ENCODE peak calls at places on chromosomes 1 and 21, in five cellular contexts. I, B, A, H and T are unnamed samples.

GRCh38 chr1:183911285-183911684 is 106.4 kb downstream of the RGL1 start:
- DNase-seq in I (no peak), B (no peak), A (no peak), H (no peak), T (no peak)

GRCh38 chr1:38092256-38092655 is 45.7 kb upstream of the POU3F1 start:
- DNase-seq in I (no peak), B (no peak), A (no peak), H (no peak), T (no peak)

GRCh38 chr1:234683856-234684632 is 74.1 kb upstream of the IRF2BP2 start:
- DNase-seq in I (peak; percentile 60), B (peak; percentile 63), A (no peak), H (peak; percentile 60), T (peak; percentile 71)

GRCh38 chr1:193706763-193707162 is 520.4 kb upstream of the B3GALT2 start:
- DNase-seq in I (no peak), B (no peak), A (no peak), H (no peak), T (no peak)

GRCh38 chr1:2279210-2279639 is 51.1 kb downstream of the SKI start:
- DNase-seq in I (peak; percentile 74), B (peak; percentile 70), A (no peak), H (peak; percentile 48), T (no peak)

GRCh38 chr1:160558679-160559078 is 20.6 kb downstream of the CD84 start:
- DNase-seq in I (no peak), B (no peak), A (no peak), H (no peak), T (no peak)

GRCh38 chr1:50665413-50665812 is 242.2 kb upstream of the DMRTA2 start:
- DNase-seq in I (no peak), B (no peak), A (no peak), H (no peak), T (no peak)

GRCh38 chr21:36385909-36386642 is 884 bp downstream of the CHAF1B start:
- DNase-seq in I (no peak), B (no peak), A (no peak), H (no peak), T (no peak)

GRCh38 chr1:200364121-200364759 is 45.6 kb downstream of the ZNF281 start:
- DNase-seq in I (no peak), B (no peak), A (no peak), H (no peak), T (no peak)

GRCh38 chr1:223074901-223075300 is 68.1 kb downstream of the TLR5 start:
- DNase-seq in I (no peak), B (no peak), A (no peak), H (no peak), T (no peak)

GRCh38 chr1:157377216-157377821 is 175.0 kb downstream of the FCRL5 start:
- DNase-seq in I (no peak), B (no peak), A (no peak), H (peak; percentile 56), T (no peak)

GRCh38 chr1:53123462-53124129 is 18.8 kb downstream of the SLC1A7 start:
- DNase-seq in I (peak; percentile 69), B (peak; percentile 80), A (no peak), H (no peak), T (no peak)

GRCh38 chr1:165928075-165928731 is 100.8 kb downstream of the UCK2 start:
- DNase-seq in I (no peak), B (no peak), A (peak; percentile 17), H (peak; percentile 43), T (no peak)

GRCh38 chr1:212665241-212666115 is 34.2 kb downstream of the BATF3 start:
- DNase-seq in I (peak; percentile 83), B (peak; percentile 80), A (peak; percentile 64), H (peak; percentile 82), T (peak; percentile 90)

GRCh38 chr1:15966081-15966955 is 9.6 kb downstream of the ZBTB17 start:
- DNase-seq in I (no peak), B (peak; percentile 42), A (peak; percentile 21), H (no peak), T (no peak)

GRCh38 chr1:236058141-236058626 is 6.7 kb downstream of the NID1 start:
- DNase-seq in I (no peak), B (no peak), A (no peak), H (no peak), T (no peak)

GRCh38 chr21:38914531-38915385 is 109.0 kb downstream of the ETS2 start:
- DNase-seq in I (no peak), B (no peak), A (no peak), H (no peak), T (no peak)

GRCh38 chr1:214453109-214453722 is 98.2 kb downstream of the PTPN14 start:
- DNase-seq in I (no peak), B (no peak), A (no peak), H (no peak), T (no peak)

GRCh38 chr1:202750761-202751160 is 40.5 kb upstream of the SYT2 start:
- DNase-seq in I (no peak), B (no peak), A (no peak), H (no peak), T (no peak)

GRCh38 chr1:237864338-237865244 is 26.1 kb downstream of the ZP4 start:
- DNase-seq in I (peak; percentile 78), B (peak; percentile 50), A (no peak), H (peak; percentile 67), T (peak; percentile 74)

GRCh38 chr1:56494306-56494705 is 85.1 kb downstream of the PLPP3 start:
- DNase-seq in I (no peak), B (no peak), A (no peak), H (no peak), T (no peak)

GRCh38 chr1:154998818-154999650 is 3.6 kb upstream of the ZBTB7B start:
- DNase-seq in I (peak; percentile 72), B (peak; percentile 76), A (peak; percentile 52), H (peak; percentile 79), T (no peak)

GRCh38 chr1:155000725-155001437 is 1.7 kb upstream of the ZBTB7B start:
- DNase-seq in I (peak; percentile 89), B (peak; percentile 91), A (peak; percentile 73), H (peak; percentile 98), T (peak; percentile 100)

GRCh38 chr1:155001438-155001687 is 1.2 kb upstream of the ZBTB7B start:
- DNase-seq in I (no peak), B (no peak), A (no peak), H (no peak), T (no peak)

GRCh38 chr1:154999651-155000474 is 2.7 kb upstream of the ZBTB7B start:
- DNase-seq in I (no peak), B (no peak), A (peak; percentile 21), H (peak; percentile 66), T (no peak)

GRCh38 chr1:155000475-155000724 is 2.2 kb upstream of the ZBTB7B start:
- DNase-seq in I (no peak), B (no peak), A (no peak), H (peak; percentile 63), T (peak; percentile 73)
- H3K4me3 ChIP-seq in I (peak overlapping the region; percentile 95), B (peak overlapping the region; percentile 78), A (peak overlapping the region; percentile 95), H (peak overlapping the region; percentile 83), T (peak overlapping the region; percentile 87)

GRCh38 chr1:39187276-39188046 is 17.0 kb upstream of the MACF1 start:
- DNase-seq in I (no peak), B (no peak), A (no peak), H (no peak), T (no peak)

GRCh38 chr1:39194398-39195051 is 10.0 kb upstream of the MACF1 start:
- DNase-seq in I (no peak), B (no peak), A (no peak), H (no peak), T (no peak)

GRCh38 chr1:39184354-39184818 is 20.1 kb upstream of the MACF1 start:
- DNase-seq in I (no peak), B (no peak), A (no peak), H (no peak), T (no peak)

GRCh38 chr1:39190096-39190495 is 14.4 kb upstream of the MACF1 start:
- DNase-seq in I (no peak), B (no peak), A (no peak), H (no peak), T (no peak)

GRCh38 chr1:39189592-39190041 is 14.9 kb upstream of the MACF1 start:
- DNase-seq in I (no peak), B (no peak), A (no peak), H (no peak), T (no peak)
- H3K27ac ChIP-seq in I (no peak overlapping the region), B (peak overlapping the region; percentile 19), A (no peak overlapping the region), H (no peak overlapping the region), T (no peak overlapping the region)

GRCh38 chr1:111658622-111659021 is 39.0 kb downstream of the RAP1A start:
- DNase-seq in I (no peak), B (no peak), A (no peak), H (no peak), T (no peak)

GRCh38 chr1:111665527-111665926 is 45.9 kb downstream of the RAP1A start:
- DNase-seq in I (no peak), B (no peak), A (no peak), H (no peak), T (no peak)

GRCh38 chr1:111654839-111655238 is 35.2 kb downstream of the RAP1A start:
- DNase-seq in I (no peak), B (no peak), A (no peak), H (no peak), T (no peak)

GRCh38 chr1:111656093-111657017 is 36.8 kb downstream of the RAP1A start:
- DNase-seq in I (no peak), B (no peak), A (peak; percentile 13), H (peak; percentile 41), T (no peak)

DNA sequence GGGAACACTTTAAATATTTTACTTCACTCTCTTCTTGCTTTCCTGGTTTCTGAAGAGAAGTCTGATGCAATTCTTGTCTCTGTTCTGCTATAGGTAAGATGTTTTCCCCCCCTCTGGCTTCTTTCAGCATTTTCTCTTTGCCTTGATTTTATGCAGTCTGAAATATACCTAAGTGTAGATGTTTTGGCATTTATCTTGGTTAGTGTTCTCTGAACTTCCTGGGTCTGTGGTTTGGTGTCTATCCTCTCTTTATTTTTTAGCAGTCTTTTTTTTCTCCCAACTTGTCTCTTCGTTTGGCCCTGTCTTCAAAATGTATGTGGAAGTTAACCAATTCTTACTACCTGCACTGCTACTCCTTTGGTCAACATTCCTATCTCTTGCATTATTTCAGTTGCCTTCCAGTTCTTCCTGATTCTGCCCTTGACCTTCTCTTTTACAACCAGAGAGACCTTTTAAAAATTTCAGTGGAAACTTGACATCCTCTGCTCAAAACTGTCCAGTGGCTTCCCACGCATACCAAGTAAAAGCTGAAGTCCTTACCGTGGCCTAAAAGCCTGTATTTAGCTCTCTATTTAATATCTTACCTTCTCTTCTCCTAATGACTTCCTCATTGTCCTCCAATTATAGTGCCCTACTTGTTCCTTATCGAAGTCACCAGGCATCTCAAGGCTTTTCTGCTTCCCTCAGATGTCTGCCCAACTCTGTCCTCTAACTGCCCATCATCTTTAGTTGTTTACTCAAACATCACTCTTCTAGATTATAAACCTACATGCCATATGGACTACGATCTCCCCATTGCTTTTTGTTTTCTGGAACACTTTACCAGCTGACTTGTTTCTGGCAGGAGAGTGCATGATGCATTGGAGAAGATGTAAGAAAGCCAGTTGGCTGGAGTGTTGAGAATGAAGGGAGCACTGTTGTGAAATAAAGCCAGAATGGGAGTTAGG is 40.9 kb downstream of the RAP1A start:
- DNase-seq in I (no peak), B (no peak), A (no peak), H (peak; percentile 39), T (no peak)
- H3K4me3 ChIP-seq in I (no peak overlapping the region), B (no peak overlapping the region), A (peak overlapping the region; percentile 24), H (no peak overlapping the region), T (no peak overlapping the region)

DNA sequence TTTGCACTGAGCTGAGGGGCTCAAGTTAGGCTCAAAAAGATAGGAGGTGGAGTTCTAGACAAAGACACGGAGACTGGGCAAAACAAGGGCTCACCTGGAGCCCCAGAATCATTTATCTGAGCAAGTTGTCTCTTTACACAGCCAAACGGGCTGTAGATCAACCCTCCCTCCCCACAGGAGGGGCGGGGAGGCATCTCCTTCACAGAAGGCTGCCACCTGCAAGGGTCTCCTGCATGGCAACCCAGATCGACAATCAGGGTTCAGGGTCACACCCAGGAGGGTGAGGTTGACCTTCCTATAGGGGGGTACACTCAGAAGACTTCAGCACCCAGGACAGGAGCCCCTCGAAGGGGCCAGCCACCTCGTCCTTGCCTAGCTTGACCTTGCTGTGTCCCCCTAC is 84.0 kb downstream of the CD247 start:
- DNase-seq in I (no peak), B (no peak), A (no peak), H (no peak), T (no peak)
- H3K27ac ChIP-seq in I (no peak overlapping the region), B (no peak overlapping the region), A (no peak overlapping the region), H (no peak overlapping the region), T (no peak overlapping the region)